ENCODE peak calls at places on chromosomes 1 and 21, in five cellular contexts. A is stimulated activated CD8-positive, alpha-beta memory T cell treated with anti-CD3 and anti-CD28 coated beads, Interleukin-7, amount 100 ng/mL, for 1 hour; T is endodermal cell; R is mammary epithelial cell; W is HCEC 1CT. C is an unnamed sample.
A peak's percentile ranks its signal among the peaks of the same experiment; 100 is the strongest.

GRCh38 chr21:46141767-46142580 is 13.4 kb downstream of the FTCD start:
- DNase-seq in A (no peak), T (no peak), R (no peak), W (no peak), C (no peak)

GRCh38 chr1:224565186-224565585 is 50.9 kb upstream of the CNIH3 start:
- DNase-seq in A (no peak), T (no peak), R (peak; percentile 95), W (peak; percentile 97), C (peak; percentile 69)

GRCh38 chr1:178784131-178784536 is 59.1 kb downstream of the RALGPS2 start:
- DNase-seq in A (no peak), T (no peak), R (no peak), W (peak; percentile 7), C (peak; percentile 9)

GRCh38 chr21:44603911-44604310 is 3.5 kb downstream of the KRTAP10-7 start:
- DNase-seq in A (no peak), T (no peak), R (no peak), W (no peak), C (no peak)

GRCh38 chr1:183495420-183495819 is 23.1 kb downstream of the SMG7 start:
- DNase-seq in A (no peak), T (no peak), R (no peak), W (no peak), C (no peak)

GRCh38 chr1:1199961-1200875 is 6.2 kb downstream of the TNFRSF18 start:
- DNase-seq in A (no peak), T (no peak), R (no peak), W (no peak), C (no peak)

GRCh38 chr1:210647406-210648333 is 319.0 kb downstream of the HHAT start:
- DNase-seq in A (no peak), T (no peak), R (no peak), W (no peak), C (peak; percentile 6)

GRCh38 chr1:45409243-45409642 is 69.0 kb upstream of the MUTYH start:
- DNase-seq in A (no peak), T (no peak), R (no peak), W (peak; percentile 9), C (no peak)

GRCh38 chr1:62076286-62076685 is 118.4 kb upstream of the L1TD1 start:
- DNase-seq in A (no peak), T (no peak), R (peak; percentile 90), W (peak; percentile 39), C (peak; percentile 92)

GRCh38 chr1:198295186-198295585 is 138.4 kb downstream of the NEK7 start:
- DNase-seq in A (no peak), T (no peak), R (no peak), W (no peak), C (no peak)

GRCh38 chr1:151839457-151840409 is at the start of gene C2CD4D:
- DNase-seq in A (peak; percentile 18), T (peak; percentile 93), R (peak; percentile 94), W (no peak), C (peak; percentile 25)

GRCh38 chr1:217734973-217735372 is 103.8 kb downstream of the SPATA17 start:
- DNase-seq in A (no peak), T (no peak), R (peak; percentile 21), W (no peak), C (no peak)

GRCh38 chr1:15328785-15329480 is 80.8 kb upstream of the EFHD2 start:
- DNase-seq in A (no peak), T (peak; percentile 42), R (no peak), W (peak; percentile 54), C (peak; percentile 89)

GRCh38 chr21:41171210-41171609 is 3.2 kb downstream of the BACE2 start:
- DNase-seq in A (no peak), T (no peak), R (peak; percentile 96), W (no peak), C (no peak)

GRCh38 chr1:235331391-235331790 is 3.0 kb downstream of the GGPS1 start:
- DNase-seq in A (no peak), T (no peak), R (no peak), W (no peak), C (no peak)

GRCh38 chr1:157993179-157994080 is at the start of gene KIRREL1:
- DNase-seq in A (no peak), T (peak; percentile 82), R (peak; percentile 61), W (peak; percentile 69), C (peak; percentile 77)

GRCh38 chr21:36964832-36965719 is 1.4 kb downstream of the HLCS start:
- DNase-seq in A (no peak), T (no peak), R (no peak), W (no peak), C (no peak)

GRCh38 chr21:35989185-35989735 is 71.1 kb downstream of the SETD4 start:
- DNase-seq in A (no peak), T (no peak), R (peak; percentile 29), W (no peak), C (no peak)

GRCh38 chr1:48023488-48023887 is 26.3 kb upstream of the TRABD2B start:
- DNase-seq in A (no peak), T (peak; percentile 35), R (no peak), W (no peak), C (peak; percentile 48)

GRCh38 chr1:114746450-114747121 is 11.2 kb downstream of the CSDE1 start:
- DNase-seq in A (no peak), T (no peak), R (no peak), W (no peak), C (no peak)

GRCh38 chr1:152622803-152623202 is at the start of gene LCE3A:
- DNase-seq in A (no peak), T (no peak), R (no peak), W (no peak), C (no peak)